ENCODE peak calls at places on chromosome 4, in four cellular contexts. R is RKO, G is GF-D8, O is NCI-H1417. M is an unnamed sample.

GRCh38 chr4:79134767-79135166 is 191.1 kb downstream of the NAA11 start:
- DNase-seq in G (no peak), O (no peak), R (no peak), M (no peak)

GRCh38 chr4:149891381-149891780 is 75.7 kb upstream of the IQCM start:
- DNase-seq in R (no peak), G (no peak), O (no peak), M (no peak)

GRCh38 chr4:152094851-152095700 is 334.3 kb upstream of the GATB start:
- DNase-seq in G (no peak), R (no peak), O (no peak), M (no peak)

GRCh38 chr4:2257361-2258001 is 4.4 kb downstream of the MXD4 start:
- DNase-seq in R (no peak), O (no peak), G (no peak), M (no peak)

GRCh38 chr4:18813771-18814170 is 792.2 kb upstream of the LCORL start:
- DNase-seq in R (no peak), G (no peak), O (no peak), M (no peak)

GRCh38 chr4:535924-536281 is 36.9 kb downstream of the PIGG start:
- DNase-seq in G (no peak), O (no peak), R (no peak), M (no peak)

GRCh38 chr4:4395849-4396627 is 9.1 kb downstream of the NSG1 start:
- DNase-seq in R (no peak), O (peak; percentile 91), G (no peak), M (peak; percentile 50)

GRCh38 chr4:20326977-20327376 is 75.3 kb downstream of the SLIT2 start:
- DNase-seq in O (no peak), R (no peak), G (no peak), M (no peak)

GRCh38 chr4:3520796-3521600 is 11.2 kb downstream of the LRPAP1 start:
- DNase-seq in G (no peak), R (no peak), O (no peak), M (no peak)

GRCh38 chr4:139815646-139816601 is 150.3 kb downstream of the MGST2 start:
- DNase-seq in R (peak; percentile 54), O (no peak), G (no peak), M (no peak)

GRCh38 chr4:80017125-80017854 is 55.7 kb downstream of the ANTXR2 start:
- DNase-seq in R (peak; percentile 53), O (no peak), G (peak; percentile 76), M (no peak)

GRCh38 chr4:151641167-151641566 is 119.6 kb downstream of the GATB start:
- DNase-seq in G (peak; percentile 69), O (no peak), R (no peak), M (no peak)

GRCh38 chr4:14410469-14410868 is 591.8 kb upstream of the CPEB2 start:
- DNase-seq in R (no peak), O (no peak), G (no peak), M (no peak)

GRCh38 chr4:170875868-170876267 is 786.1 kb upstream of the AADAT start:
- DNase-seq in R (no peak), G (no peak), O (no peak), M (no peak)

GRCh38 chr4:7202391-7202790 is 10.1 kb downstream of the SORCS2 start:
- DNase-seq in O (no peak), G (no peak), R (no peak), M (no peak)

GRCh38 chr4:53015681-53016080 is 153.6 kb downstream of the RASL11B start:
- DNase-seq in O (no peak), G (no peak), R (peak; percentile 32), M (no peak)

GRCh38 chr4:3414421-3415279 is 27.1 kb upstream of the HGFAC start:
- DNase-seq in O (no peak), G (no peak), R (no peak), M (no peak)

GRCh38 chr4:8402640-8403039 is 37.9 kb downstream of the ACOX3 start:
- DNase-seq in R (no peak), G (peak; percentile 73), O (no peak), M (no peak)

GRCh38 chr4:2058264-2059033 is 678 bp upstream of the NAT8L start:
- DNase-seq in G (no peak), R (no peak), O (peak; percentile 39), M (no peak)

GRCh38 chr4:40247350-40247749 is 50.5 kb downstream of the RHOH start:
- DNase-seq in O (no peak), R (no peak), G (no peak), M (no peak)

GRCh38 chr4:166673911-166674310 is 560.4 kb downstream of the SPOCK3 start:
- DNase-seq in R (no peak), G (no peak), O (no peak), M (no peak)

GRCh38 chr4:157217708-157218107 is 2.8 kb upstream of the GRIA2 start:
- DNase-seq in G (no peak), R (peak; percentile 35), O (peak; percentile 28), M (no peak)

GRCh38 chr4:170109586-170110289 is 20.0 kb upstream of the AADAT start:
- DNase-seq in O (no peak), R (no peak), G (no peak), M (no peak)

GRCh38 chr4:180521181-180521580 is 1722.0 kb upstream of the TENM3 start:
- DNase-seq in O (no peak), R (peak; percentile 1), G (no peak), M (no peak)

GRCh38 chr4:123349401-123350190 is 47.0 kb upstream of the SPRY1 start:
- DNase-seq in O (no peak), G (no peak), R (no peak), M (no peak)

GRCh38 chr4:98786866-98787265 is 128.5 kb upstream of the TSPAN5 start:
- DNase-seq in R (peak; percentile 16), G (no peak), O (no peak), M (no peak)

GRCh38 chr4:110618091-110619000 is 4.5 kb downstream of the PITX2 start:
- DNase-seq in G (no peak), R (no peak), O (no peak), M (no peak)

GRCh38 chr4:38224850-38225249 is 264.7 kb downstream of the PTTG2 start:
- DNase-seq in O (no peak), R (no peak), G (no peak), M (no peak)

GRCh38 chr4:15234585-15235126 is 193.2 kb upstream of the C1QTNF7 start:
- DNase-seq in G (no peak), R (peak; percentile 56), O (no peak), M (no peak)

GRCh38 chr4:27638163-27638915 is 777.7 kb downstream of the STIM2 start:
- DNase-seq in R (no peak), O (no peak), G (no peak), M (no peak)

GRCh38 chr4:105957680-105958079 is 62.4 kb downstream of the NPNT start:
- DNase-seq in R (no peak), G (no peak), O (no peak), M (no peak)

GRCh38 chr4:70818173-70818856 is 21.4 kb downstream of the GRSF1 start:
- DNase-seq in R (no peak), O (no peak), G (peak; percentile 31), M (no peak)

GRCh38 chr4:5701971-5702370 is 6.4 kb downstream of the EVC2 start:
- DNase-seq in G (no peak), O (no peak), R (no peak), M (no peak)

GRCh38 chr4:56684320-56684719 is 3.2 kb upstream of the HOPX start:
- DNase-seq in R (no peak), G (no peak), O (no peak), M (no peak)

GRCh38 chr4:68732653-68733466 is 62.4 kb upstream of the UGT2B15 start:
- DNase-seq in G (no peak), R (no peak), O (no peak), M (peak; percentile 14)

GRCh38 chr4:183402771-183403170 is 41.7 kb upstream of the CDKN2AIP start:
- DNase-seq in G (no peak), R (peak; percentile 57), O (no peak), M (no peak)

GRCh38 chr4:3404546-3404945 is 37.2 kb upstream of the HGFAC start:
- DNase-seq in O (no peak), R (no peak), G (no peak), M (no peak)

GRCh38 chr4:76306882-76307669 is 543 bp downstream of the STBD1 start:
- DNase-seq in O (peak; percentile 19), R (peak; percentile 63), G (no peak), M (peak; percentile 8)